ENCODE peak calls at places on chromosomes 7 and 10, in eight cellular contexts. A is psoas muscle, Z is SJSA1, W is uterus, E is PC-3, S is colonic mucosa, F is aorta, T is esophagus muscularis mucosa. K is an unnamed sample. For H3K4me1 and H3K9me3, the result is how much of the 10 kb centered on the place peaks cover.

GRCh38 chr10:78190051-78190450 is 156.4 kb downstream of the RPS24 start:
- DNase-seq in A (no peak), Z (no peak), W (no peak), E (no peak), S (no peak), F (no peak), T (no peak), K (no peak)

GRCh38 chr7:7103343-7104313 is 78.7 kb upstream of the C1GALT1 start:
- DNase-seq in A (no peak), Z (no peak), W (no peak), E (peak), S (no peak), F (no peak), T (no peak), K (no peak)

GRCh38 chr10:49592726-49593563 is 17.2 kb upstream of the SLC18A3 start:
- DNase-seq in A (no peak), Z (peak), W (peak), E (peak), S (peak), F (no peak), T (peak), K (peak)

GRCh38 chr7:117582219-117582704 is 102.4 kb downstream of the CFTR start:
- DNase-seq in A (peak), Z (no peak), W (no peak), E (peak), S (no peak), F (peak), T (no peak), K (no peak)

GRCh38 chr10:91420868-91421267 is 10.7 kb downstream of the HECTD2 start:
- DNase-seq in A (no peak), Z (no peak), W (no peak), E (peak), S (no peak), F (no peak), T (no peak), K (no peak)

GRCh38 chr7:142862401-142863400 is 7.8 kb downstream of the EPHB6 start:
- DNase-seq in A (no peak), Z (no peak), W (no peak), E (no peak), S (no peak), F (no peak), T (peak), K (no peak)

GRCh38 chr7:30864146-30864545 is 47.5 kb upstream of the AQP1 start:
- DNase-seq in A (no peak), Z (no peak), W (no peak), E (no peak), S (no peak), F (no peak), T (no peak), K (no peak)

GRCh38 chr7:155983176-155983815 is 171.0 kb upstream of the SHH start:
- DNase-seq in A (no peak), Z (peak), W (no peak), E (no peak), S (no peak), F (peak), T (no peak), K (no peak)

GRCh38 chr10:133528845-133529575 is 1.8 kb downstream of the CYP2E1 start:
- DNase-seq in A (no peak), Z (no peak), W (no peak), E (peak), S (no peak), F (no peak), T (no peak), K (peak)

GRCh38 chr7:115707684-115708341 is 322.8 kb downstream of the TFEC start:
- DNase-seq in A (no peak), Z (no peak), W (no peak), E (no peak), S (no peak), F (no peak), T (no peak), K (no peak)

GRCh38 chr10:119336599-119336998 is 129.2 kb downstream of the GRK5 start:
- DNase-seq in A (peak), Z (no peak), W (no peak), E (no peak), S (no peak), F (no peak), T (no peak), K (no peak)

GRCh38 chr10:86042161-86042560 is 324.4 kb downstream of the GRID1 start:
- DNase-seq in A (no peak), Z (no peak), W (no peak), E (no peak), S (no peak), F (no peak), T (no peak), K (no peak)

GRCh38 chr7:34453150-34453549 is 204.9 kb upstream of the NPSR1 start:
- DNase-seq in A (no peak), Z (no peak), W (no peak), E (no peak), S (no peak), F (no peak), T (no peak), K (no peak)

GRCh38 chr10:28715757-28716156 is 38.4 kb downstream of the BAMBI start:
- DNase-seq in A (no peak), Z (no peak), W (no peak), E (no peak), S (no peak), F (no peak), T (no peak), K (no peak)

GRCh38 chr7:35593896-35594295 is 101.0 kb downstream of the HERPUD2 start:
- DNase-seq in A (no peak), Z (no peak), W (no peak), E (no peak), S (peak), F (no peak), T (no peak), K (peak)

GRCh38 chr7:135512135-135512887 is 2.4 kb upstream of the CNOT4 start:
- DNase-seq in A (no peak), Z (no peak), W (no peak), E (peak), S (peak), F (no peak), T (no peak), K (peak)

GRCh38 chr7:31203551-31203950 is 137.0 kb downstream of the NEUROD6 start:
- DNase-seq in A (no peak), Z (no peak), W (no peak), E (no peak), S (no peak), F (no peak), T (no peak), K (no peak)

GRCh38 chr10:102967123-102967522 is 49.0 kb downstream of the CNNM2 start:
- DNase-seq in A (no peak), Z (no peak), W (no peak), E (no peak), S (no peak), F (no peak), T (no peak), K (no peak)

GRCh38 chr10:120508393-120508792 is 51.4 kb downstream of the PLPP4 start:
- DNase-seq in A (no peak), Z (peak), W (no peak), E (peak), S (no peak), F (no peak), T (no peak), K (no peak)

GRCh38 chr7:30510124-30511074 is 5.8 kb upstream of the GGCT start:
- DNase-seq in A (no peak), Z (no peak), W (no peak), E (peak), S (peak), F (no peak), T (no peak), K (peak)

GRCh38 chr10:1230138-1230537 is 174.0 kb downstream of the WDR37 start:
- DNase-seq in A (no peak), Z (no peak), W (no peak), E (no peak), S (no peak), F (no peak), T (no peak), K (no peak)

DNA sequence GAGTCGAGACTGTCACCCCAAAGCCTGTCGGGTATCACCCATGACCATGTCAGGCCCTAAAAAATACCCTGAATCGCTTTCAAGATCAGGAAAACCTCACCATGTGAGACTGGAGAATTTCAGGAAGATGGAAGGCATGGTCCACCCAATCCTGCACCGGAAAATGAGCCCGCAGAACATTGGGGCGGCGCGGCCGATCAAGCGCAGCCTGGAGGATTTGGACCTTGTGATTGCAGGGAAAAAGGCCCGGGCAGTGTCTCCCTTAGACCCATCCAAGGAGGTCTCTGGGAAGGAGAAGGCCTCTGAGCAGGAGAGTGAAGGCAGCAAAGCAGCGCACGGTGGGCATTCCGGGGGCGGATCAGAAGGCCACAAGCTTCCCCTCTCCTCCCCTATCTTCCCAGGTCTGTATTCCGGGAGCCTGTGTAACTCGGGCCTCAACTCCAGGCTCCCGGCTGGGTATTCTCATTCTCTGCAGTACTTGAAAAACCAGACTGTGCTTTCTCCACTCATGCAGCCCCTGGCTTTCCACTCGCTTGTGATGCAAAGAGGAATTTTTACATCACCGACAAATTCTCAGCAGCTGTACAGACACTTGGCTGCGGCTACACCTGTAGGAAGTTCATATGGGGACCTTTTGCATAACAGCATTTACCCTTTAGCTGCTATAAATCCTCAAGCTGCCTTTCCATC is 176.2 kb downstream of the RTKN2 start:
- DNase-seq in A (no peak), Z (no peak), W (no peak), E (no peak), S (no peak), F (no peak), T (no peak), K (no peak)
- H3K4me1 ChIP-seq in A (under half), Z (under half), W (under half), E (under half), S (under half), F (under half), T (under half), K (under half)

GRCh38 chr7:1114505-1114904 is 26.6 kb downstream of the GPER1 start:
- DNase-seq in A (peak), Z (no peak), W (no peak), E (no peak), S (no peak), F (peak), T (no peak), K (no peak)

GRCh38 chr7:1112109-1112508 is 24.2 kb downstream of the GPER1 start:
- DNase-seq in A (peak), Z (peak), W (no peak), E (no peak), S (no peak), F (peak), T (no peak), K (no peak)

GRCh38 chr7:1114088-1114487 is 26.2 kb downstream of the GPER1 start:
- DNase-seq in A (peak), Z (peak), W (no peak), E (no peak), S (no peak), F (no peak), T (no peak), K (no peak)

GRCh38 chr7:1112625-1113547 is 25.0 kb downstream of the GPER1 start:
- DNase-seq in A (peak), Z (peak), W (no peak), E (no peak), S (no peak), F (peak), T (no peak), K (no peak)

DNA sequence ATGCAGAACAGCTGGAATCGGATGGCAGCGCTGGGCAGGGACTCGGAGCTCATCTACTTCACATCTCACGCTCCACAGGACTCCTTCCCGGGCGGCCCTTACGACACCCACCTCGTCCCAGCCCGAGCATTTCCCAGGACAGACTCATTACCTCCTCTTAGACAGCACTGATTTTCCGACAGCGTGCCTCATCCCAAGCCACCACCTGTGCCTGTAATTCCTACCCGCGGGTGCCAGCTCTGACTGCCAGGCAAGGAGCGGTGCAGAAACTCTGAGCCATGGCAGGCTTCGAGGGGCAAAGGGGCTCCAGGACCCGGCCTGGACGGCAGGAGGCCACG is 25.6 kb downstream of the GPER1 start:
- DNase-seq in A (peak), Z (peak), W (no peak), E (no peak), S (no peak), F (peak), T (no peak), K (no peak)
- H3K9me3 ChIP-seq in A (under half), Z (under half), W (under half), E (under half), S (under half), F (under half), T (under half), K (under half)

DNA sequence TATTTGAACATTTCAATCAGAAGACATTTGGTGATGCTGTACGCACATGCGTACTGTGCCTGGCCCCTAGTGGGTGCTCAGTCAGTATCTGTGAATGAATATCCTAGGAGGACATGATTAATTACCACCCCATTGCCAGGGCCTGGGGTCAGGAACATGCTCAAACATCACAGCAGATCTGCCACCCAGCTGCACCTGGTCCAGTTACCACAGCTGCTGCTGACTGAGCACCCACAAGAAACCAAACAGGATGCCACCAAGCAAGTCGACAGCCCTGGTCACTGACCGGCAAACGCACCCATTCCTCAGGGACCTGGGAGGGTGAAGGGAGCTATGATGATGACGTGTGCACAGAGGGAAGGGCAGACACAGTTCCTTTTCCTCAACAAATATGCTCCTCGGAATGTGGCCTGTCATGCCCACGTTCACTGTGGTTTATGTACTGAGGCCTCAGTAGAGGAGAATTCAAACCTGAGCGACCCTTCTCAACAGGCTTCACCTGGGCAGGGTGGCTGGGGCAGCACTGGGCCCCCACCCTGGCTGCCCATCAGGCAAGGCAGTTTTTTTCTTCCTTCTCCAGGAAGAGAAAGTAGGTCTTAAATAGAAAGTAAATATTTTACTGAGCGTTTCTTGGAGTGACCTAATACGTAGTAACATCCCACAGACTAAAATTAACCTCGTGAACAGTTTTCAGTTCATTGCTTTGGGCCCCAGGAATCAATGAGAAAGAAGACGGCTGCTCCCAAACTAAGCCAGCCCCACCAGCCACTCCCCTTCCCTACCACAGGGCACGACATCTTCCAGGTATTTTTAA is 13.4 kb downstream of the CTBP2 start:
- DNase-seq in A (no peak), Z (peak), W (no peak), E (peak), S (peak), F (no peak), T (no peak), K (no peak)
- H3K4me1 ChIP-seq in A (half or more), Z (under half), W (under half), E (under half), S (under half), F (under half), T (half or more), K (under half)

GRCh38 chr10:3516191-3516590 is 268.8 kb downstream of the KLF6 start:
- DNase-seq in A (no peak), Z (no peak), W (no peak), E (no peak), S (no peak), F (no peak), T (no peak), K (no peak)
- H3K9me3 ChIP-seq in A (under half), Z (under half), W (under half), E (under half), S (under half), F (under half), T (under half), K (under half)

DNA sequence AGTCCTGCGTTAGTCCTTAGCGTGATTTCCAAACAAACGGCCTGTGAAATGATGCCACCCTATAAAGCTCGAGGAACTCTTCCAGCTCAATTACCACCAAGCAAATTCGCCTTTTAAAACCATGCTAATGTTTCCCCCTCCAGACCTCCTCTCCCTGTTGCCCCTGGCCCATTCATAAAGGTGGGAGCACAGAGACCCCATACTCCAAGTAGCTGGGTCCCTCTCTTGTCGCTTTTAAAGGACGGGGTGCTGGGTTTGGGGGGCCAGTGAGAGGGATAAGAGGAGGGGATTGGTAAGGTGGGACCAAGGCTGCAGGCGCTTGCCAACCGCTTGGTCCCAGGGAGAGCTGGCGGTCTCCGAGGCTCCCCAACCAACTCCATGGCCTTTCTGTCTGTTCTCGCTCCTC is 1.2 kb downstream of the HMX2 start:
- DNase-seq in A (no peak), Z (no peak), W (no peak), E (no peak), S (no peak), F (no peak), T (no peak), K (no peak)
- H3K4me1 ChIP-seq in A (under half), Z (under half), W (under half), E (under half), S (under half), F (under half), T (under half), K (under half)

K was measured in BE2C.